ENCODE peak calls at places on chromosome 5, in nine cellular contexts. One of them, this sample, is unnamed.

GRCh38 chr5:143977891-143978448 is 166.0 kb downstream of the HMHB1 start:
- DNase-seq in stimulated activated CD4-positive, alpha-beta T cell treated with anti-CD3 and anti-CD28 coated beads, Interleukin-4, amount 100 ng/mL, for 1 hour: no peak
- DNase-seq in HEK293T: no peak
- DNase-seq in astrocyte of the spinal cord: no peak
- DNase-seq in sciatic nerve: no peak
- DNase-seq in PC-3: peak
- DNase-seq in NCI-H460: no peak
- DNase-seq in stimulated activated CD8-positive, alpha-beta memory T cell treated with anti-CD3 and anti-CD28 coated beads, Interleukin-4, amount 100 ng/mL, for 24 hours: no peak
- DNase-seq in fibroblast of gingiva: no peak
- DNase-seq in this sample: no peak

GRCh38 chr5:38585812-38586211 is 29.4 kb upstream of the LIFR start:
- DNase-seq in HEK293T: no peak
- DNase-seq in fibroblast of gingiva: no peak
- DNase-seq in NCI-H460: no peak
- DNase-seq in PC-3: no peak
- DNase-seq in sciatic nerve: no peak
- DNase-seq in astrocyte of the spinal cord: no peak
- DNase-seq in stimulated activated CD8-positive, alpha-beta memory T cell treated with anti-CD3 and anti-CD28 coated beads, Interleukin-4, amount 100 ng/mL, for 24 hours: no peak
- DNase-seq in stimulated activated CD4-positive, alpha-beta T cell treated with anti-CD3 and anti-CD28 coated beads, Interleukin-4, amount 100 ng/mL, for 1 hour: no peak
- DNase-seq in this sample: no peak

GRCh38 chr5:171990713-171991015 is 15.8 kb downstream of the FBXW11 start:
- DNase-seq in HEK293T: no peak
- DNase-seq in sciatic nerve: no peak
- DNase-seq in fibroblast of gingiva: no peak
- DNase-seq in astrocyte of the spinal cord: no peak
- DNase-seq in PC-3: peak
- DNase-seq in NCI-H460: no peak
- DNase-seq in stimulated activated CD4-positive, alpha-beta T cell treated with anti-CD3 and anti-CD28 coated beads, Interleukin-4, amount 100 ng/mL, for 1 hour: no peak
- DNase-seq in stimulated activated CD8-positive, alpha-beta memory T cell treated with anti-CD3 and anti-CD28 coated beads, Interleukin-4, amount 100 ng/mL, for 24 hours: no peak
- DNase-seq in this sample: no peak

GRCh38 chr5:141864371-141865370 is 13.5 kb downstream of the PCDH1 start:
- DNase-seq in HEK293T: no peak
- DNase-seq in fibroblast of gingiva: no peak
- DNase-seq in astrocyte of the spinal cord: no peak
- DNase-seq in NCI-H460: no peak
- DNase-seq in PC-3: no peak
- DNase-seq in sciatic nerve: no peak
- DNase-seq in stimulated activated CD8-positive, alpha-beta memory T cell treated with anti-CD3 and anti-CD28 coated beads, Interleukin-4, amount 100 ng/mL, for 24 hours: no peak
- DNase-seq in stimulated activated CD4-positive, alpha-beta T cell treated with anti-CD3 and anti-CD28 coated beads, Interleukin-4, amount 100 ng/mL, for 1 hour: no peak
- DNase-seq in this sample: no peak

GRCh38 chr5:168706655-168707069 is 127.5 kb upstream of the PANK3 start:
- DNase-seq in stimulated activated CD4-positive, alpha-beta T cell treated with anti-CD3 and anti-CD28 coated beads, Interleukin-4, amount 100 ng/mL, for 1 hour: no peak
- DNase-seq in astrocyte of the spinal cord: peak
- DNase-seq in PC-3: peak
- DNase-seq in HEK293T: peak
- DNase-seq in stimulated activated CD8-positive, alpha-beta memory T cell treated with anti-CD3 and anti-CD28 coated beads, Interleukin-4, amount 100 ng/mL, for 24 hours: no peak
- DNase-seq in NCI-H460: peak
- DNase-seq in fibroblast of gingiva: peak
- DNase-seq in sciatic nerve: no peak
- DNase-seq in this sample: no peak

GRCh38 chr5:179191506-179192184 is 131.5 kb downstream of the ZNF354C start:
- DNase-seq in sciatic nerve: no peak
- DNase-seq in HEK293T: no peak
- DNase-seq in astrocyte of the spinal cord: no peak
- DNase-seq in stimulated activated CD8-positive, alpha-beta memory T cell treated with anti-CD3 and anti-CD28 coated beads, Interleukin-4, amount 100 ng/mL, for 24 hours: no peak
- DNase-seq in NCI-H460: no peak
- DNase-seq in fibroblast of gingiva: no peak
- DNase-seq in PC-3: no peak
- DNase-seq in stimulated activated CD4-positive, alpha-beta T cell treated with anti-CD3 and anti-CD28 coated beads, Interleukin-4, amount 100 ng/mL, for 1 hour: no peak
- DNase-seq in this sample: no peak

GRCh38 chr5:120297621-120298020 is 166.5 kb upstream of the PRR16 start:
- DNase-seq in PC-3: no peak
- DNase-seq in stimulated activated CD4-positive, alpha-beta T cell treated with anti-CD3 and anti-CD28 coated beads, Interleukin-4, amount 100 ng/mL, for 1 hour: no peak
- DNase-seq in HEK293T: no peak
- DNase-seq in astrocyte of the spinal cord: peak
- DNase-seq in sciatic nerve: no peak
- DNase-seq in stimulated activated CD8-positive, alpha-beta memory T cell treated with anti-CD3 and anti-CD28 coated beads, Interleukin-4, amount 100 ng/mL, for 24 hours: no peak
- DNase-seq in NCI-H460: no peak
- DNase-seq in fibroblast of gingiva: peak
- DNase-seq in this sample: no peak

GRCh38 chr5:172910828-172911627 is 48.2 kb upstream of the RPL26L1 start:
- DNase-seq in PC-3: peak
- DNase-seq in sciatic nerve: peak
- DNase-seq in stimulated activated CD8-positive, alpha-beta memory T cell treated with anti-CD3 and anti-CD28 coated beads, Interleukin-4, amount 100 ng/mL, for 24 hours: no peak
- DNase-seq in NCI-H460: peak
- DNase-seq in fibroblast of gingiva: peak
- DNase-seq in astrocyte of the spinal cord: peak
- DNase-seq in HEK293T: no peak
- DNase-seq in stimulated activated CD4-positive, alpha-beta T cell treated with anti-CD3 and anti-CD28 coated beads, Interleukin-4, amount 100 ng/mL, for 1 hour: peak
- DNase-seq in this sample: no peak

GRCh38 chr5:170448221-170448620 is 55.6 kb upstream of the KCNIP1 start:
- DNase-seq in NCI-H460: no peak
- DNase-seq in HEK293T: no peak
- DNase-seq in sciatic nerve: no peak
- DNase-seq in PC-3: no peak
- DNase-seq in stimulated activated CD8-positive, alpha-beta memory T cell treated with anti-CD3 and anti-CD28 coated beads, Interleukin-4, amount 100 ng/mL, for 24 hours: no peak
- DNase-seq in fibroblast of gingiva: no peak
- DNase-seq in astrocyte of the spinal cord: no peak
- DNase-seq in stimulated activated CD4-positive, alpha-beta T cell treated with anti-CD3 and anti-CD28 coated beads, Interleukin-4, amount 100 ng/mL, for 1 hour: no peak
- DNase-seq in this sample: no peak

GRCh38 chr5:16921246-16921645 is 14.8 kb downstream of the MYO10 start:
- DNase-seq in fibroblast of gingiva: no peak
- DNase-seq in astrocyte of the spinal cord: no peak
- DNase-seq in stimulated activated CD8-positive, alpha-beta memory T cell treated with anti-CD3 and anti-CD28 coated beads, Interleukin-4, amount 100 ng/mL, for 24 hours: no peak
- DNase-seq in HEK293T: no peak
- DNase-seq in stimulated activated CD4-positive, alpha-beta T cell treated with anti-CD3 and anti-CD28 coated beads, Interleukin-4, amount 100 ng/mL, for 1 hour: no peak
- DNase-seq in PC-3: peak
- DNase-seq in sciatic nerve: no peak
- DNase-seq in NCI-H460: no peak
- DNase-seq in this sample: no peak

GRCh38 chr5:125695994-125696679 is 727.1 kb upstream of the GRAMD2B start:
- DNase-seq in stimulated activated CD4-positive, alpha-beta T cell treated with anti-CD3 and anti-CD28 coated beads, Interleukin-4, amount 100 ng/mL, for 1 hour: no peak
- DNase-seq in NCI-H460: no peak
- DNase-seq in stimulated activated CD8-positive, alpha-beta memory T cell treated with anti-CD3 and anti-CD28 coated beads, Interleukin-4, amount 100 ng/mL, for 24 hours: no peak
- DNase-seq in HEK293T: no peak
- DNase-seq in astrocyte of the spinal cord: peak
- DNase-seq in fibroblast of gingiva: peak
- DNase-seq in PC-3: peak
- DNase-seq in sciatic nerve: no peak
- DNase-seq in this sample: no peak

GRCh38 chr5:177309351-177310191 is 2.1 kb downstream of the MXD3 start:
- DNase-seq in stimulated activated CD4-positive, alpha-beta T cell treated with anti-CD3 and anti-CD28 coated beads, Interleukin-4, amount 100 ng/mL, for 1 hour: peak
- DNase-seq in HEK293T: peak
- DNase-seq in astrocyte of the spinal cord: peak
- DNase-seq in NCI-H460: peak
- DNase-seq in stimulated activated CD8-positive, alpha-beta memory T cell treated with anti-CD3 and anti-CD28 coated beads, Interleukin-4, amount 100 ng/mL, for 24 hours: peak
- DNase-seq in fibroblast of gingiva: peak
- DNase-seq in PC-3: peak
- DNase-seq in sciatic nerve: no peak
- DNase-seq in this sample: peak

GRCh38 chr5:151550146-151550545 is 41.0 kb downstream of the FAT2 start:
- DNase-seq in fibroblast of gingiva: no peak
- DNase-seq in stimulated activated CD8-positive, alpha-beta memory T cell treated with anti-CD3 and anti-CD28 coated beads, Interleukin-4, amount 100 ng/mL, for 24 hours: no peak
- DNase-seq in sciatic nerve: no peak
- DNase-seq in astrocyte of the spinal cord: no peak
- DNase-seq in stimulated activated CD4-positive, alpha-beta T cell treated with anti-CD3 and anti-CD28 coated beads, Interleukin-4, amount 100 ng/mL, for 1 hour: no peak
- DNase-seq in HEK293T: no peak
- DNase-seq in NCI-H460: no peak
- DNase-seq in PC-3: peak
- DNase-seq in this sample: no peak

GRCh38 chr5:82259172-82259800 is 18.9 kb downstream of the RPS23 start:
- DNase-seq in HEK293T: no peak
- DNase-seq in stimulated activated CD8-positive, alpha-beta memory T cell treated with anti-CD3 and anti-CD28 coated beads, Interleukin-4, amount 100 ng/mL, for 24 hours: no peak
- DNase-seq in stimulated activated CD4-positive, alpha-beta T cell treated with anti-CD3 and anti-CD28 coated beads, Interleukin-4, amount 100 ng/mL, for 1 hour: no peak
- DNase-seq in NCI-H460: no peak
- DNase-seq in PC-3: peak
- DNase-seq in sciatic nerve: no peak
- DNase-seq in fibroblast of gingiva: peak
- DNase-seq in astrocyte of the spinal cord: peak
- DNase-seq in this sample: no peak

GRCh38 chr5:178940569-178941360 is at the start of gene ZNF454:
- DNase-seq in HEK293T: no peak
- DNase-seq in fibroblast of gingiva: peak
- DNase-seq in NCI-H460: no peak
- DNase-seq in stimulated activated CD4-positive, alpha-beta T cell treated with anti-CD3 and anti-CD28 coated beads, Interleukin-4, amount 100 ng/mL, for 1 hour: no peak
- DNase-seq in stimulated activated CD8-positive, alpha-beta memory T cell treated with anti-CD3 and anti-CD28 coated beads, Interleukin-4, amount 100 ng/mL, for 24 hours: no peak
- DNase-seq in astrocyte of the spinal cord: peak
- DNase-seq in PC-3: no peak
- DNase-seq in sciatic nerve: peak
- DNase-seq in this sample: no peak

GRCh38 chr5:90434116-90434714 is 24.7 kb upstream of the CETN3 start:
- DNase-seq in HEK293T: peak
- DNase-seq in PC-3: peak
- DNase-seq in NCI-H460: peak
- DNase-seq in fibroblast of gingiva: peak
- DNase-seq in stimulated activated CD8-positive, alpha-beta memory T cell treated with anti-CD3 and anti-CD28 coated beads, Interleukin-4, amount 100 ng/mL, for 24 hours: peak
- DNase-seq in stimulated activated CD4-positive, alpha-beta T cell treated with anti-CD3 and anti-CD28 coated beads, Interleukin-4, amount 100 ng/mL, for 1 hour: peak
- DNase-seq in sciatic nerve: no peak
- DNase-seq in astrocyte of the spinal cord: peak
- DNase-seq in this sample: no peak

GRCh38 chr5:160064441-160064840 is 54.8 kb downstream of the PWWP2A start:
- DNase-seq in stimulated activated CD4-positive, alpha-beta T cell treated with anti-CD3 and anti-CD28 coated beads, Interleukin-4, amount 100 ng/mL, for 1 hour: no peak
- DNase-seq in stimulated activated CD8-positive, alpha-beta memory T cell treated with anti-CD3 and anti-CD28 coated beads, Interleukin-4, amount 100 ng/mL, for 24 hours: no peak
- DNase-seq in sciatic nerve: no peak
- DNase-seq in HEK293T: no peak
- DNase-seq in fibroblast of gingiva: no peak
- DNase-seq in NCI-H460: no peak
- DNase-seq in PC-3: no peak
- DNase-seq in astrocyte of the spinal cord: no peak
- DNase-seq in this sample: no peak

GRCh38 chr5:165035520-165035919 is 1530.1 kb downstream of the MAT2B start:
- DNase-seq in stimulated activated CD8-positive, alpha-beta memory T cell treated with anti-CD3 and anti-CD28 coated beads, Interleukin-4, amount 100 ng/mL, for 24 hours: no peak
- DNase-seq in HEK293T: no peak
- DNase-seq in sciatic nerve: no peak
- DNase-seq in stimulated activated CD4-positive, alpha-beta T cell treated with anti-CD3 and anti-CD28 coated beads, Interleukin-4, amount 100 ng/mL, for 1 hour: no peak
- DNase-seq in astrocyte of the spinal cord: no peak
- DNase-seq in fibroblast of gingiva: no peak
- DNase-seq in NCI-H460: peak
- DNase-seq in PC-3: no peak
- DNase-seq in this sample: no peak

GRCh38 chr5:156528673-156529072 is 201.7 kb downstream of the SGCD start:
- DNase-seq in PC-3: no peak
- DNase-seq in stimulated activated CD8-positive, alpha-beta memory T cell treated with anti-CD3 and anti-CD28 coated beads, Interleukin-4, amount 100 ng/mL, for 24 hours: no peak
- DNase-seq in fibroblast of gingiva: no peak
- DNase-seq in NCI-H460: no peak
- DNase-seq in sciatic nerve: no peak
- DNase-seq in astrocyte of the spinal cord: no peak
- DNase-seq in stimulated activated CD4-positive, alpha-beta T cell treated with anti-CD3 and anti-CD28 coated beads, Interleukin-4, amount 100 ng/mL, for 1 hour: no peak
- DNase-seq in HEK293T: no peak
- DNase-seq in this sample: no peak

GRCh38 chr5:158376679-158377078 is 517.7 kb upstream of the CLINT1 start:
- DNase-seq in stimulated activated CD8-positive, alpha-beta memory T cell treated with anti-CD3 and anti-CD28 coated beads, Interleukin-4, amount 100 ng/mL, for 24 hours: no peak
- DNase-seq in stimulated activated CD4-positive, alpha-beta T cell treated with anti-CD3 and anti-CD28 coated beads, Interleukin-4, amount 100 ng/mL, for 1 hour: no peak
- DNase-seq in fibroblast of gingiva: no peak
- DNase-seq in astrocyte of the spinal cord: no peak
- DNase-seq in sciatic nerve: no peak
- DNase-seq in NCI-H460: no peak
- DNase-seq in HEK293T: no peak
- DNase-seq in PC-3: no peak
- DNase-seq in this sample: no peak

GRCh38 chr5:147911427-147911826 is 5.1 kb upstream of the C5orf46 start:
- DNase-seq in stimulated activated CD4-positive, alpha-beta T cell treated with anti-CD3 and anti-CD28 coated beads, Interleukin-4, amount 100 ng/mL, for 1 hour: no peak
- DNase-seq in HEK293T: no peak
- DNase-seq in stimulated activated CD8-positive, alpha-beta memory T cell treated with anti-CD3 and anti-CD28 coated beads, Interleukin-4, amount 100 ng/mL, for 24 hours: no peak
- DNase-seq in sciatic nerve: no peak
- DNase-seq in fibroblast of gingiva: peak
- DNase-seq in NCI-H460: no peak
- DNase-seq in astrocyte of the spinal cord: no peak
- DNase-seq in PC-3: no peak
- DNase-seq in this sample: no peak

GRCh38 chr5:100898504-100899346 is 4.4 kb downstream of the ST8SIA4 start:
- DNase-seq in NCI-H460: no peak
- DNase-seq in PC-3: no peak
- DNase-seq in fibroblast of gingiva: no peak
- DNase-seq in stimulated activated CD8-positive, alpha-beta memory T cell treated with anti-CD3 and anti-CD28 coated beads, Interleukin-4, amount 100 ng/mL, for 24 hours: no peak
- DNase-seq in HEK293T: no peak
- DNase-seq in astrocyte of the spinal cord: no peak
- DNase-seq in stimulated activated CD4-positive, alpha-beta T cell treated with anti-CD3 and anti-CD28 coated beads, Interleukin-4, amount 100 ng/mL, for 1 hour: no peak
- DNase-seq in sciatic nerve: no peak
- DNase-seq in this sample: no peak

GRCh38 chr5:35626108-35626507 is 8.4 kb downstream of the SPEF2 start:
- DNase-seq in NCI-H460: no peak
- DNase-seq in HEK293T: no peak
- DNase-seq in stimulated activated CD4-positive, alpha-beta T cell treated with anti-CD3 and anti-CD28 coated beads, Interleukin-4, amount 100 ng/mL, for 1 hour: no peak
- DNase-seq in fibroblast of gingiva: no peak
- DNase-seq in astrocyte of the spinal cord: no peak
- DNase-seq in PC-3: no peak
- DNase-seq in sciatic nerve: no peak
- DNase-seq in stimulated activated CD8-positive, alpha-beta memory T cell treated with anti-CD3 and anti-CD28 coated beads, Interleukin-4, amount 100 ng/mL, for 24 hours: no peak
- DNase-seq in this sample: no peak